ENCODE peak calls at places on chromosome 6, in five cellular contexts. R, Z, S, Y and X are unnamed samples.

GRCh38 chr6:16470502-16471221 is 232.3 kb downstream of the GMPR start:
- DNase-seq in R (no peak), Z (no peak), S (no peak), Y (peak), X (no peak)

GRCh38 chr6:84224251-84224650 is 3.2 kb downstream of the CEP162 start:
- DNase-seq in R (peak), Z (no peak), S (no peak), Y (no peak), X (no peak)

GRCh38 chr6:136586295-136586694 is 36.1 kb upstream of the MAP7 start:
- DNase-seq in R (peak), Z (no peak), S (no peak), Y (peak), X (no peak)

GRCh38 chr6:170067257-170067656 is 223.6 kb downstream of the DLL1 start:
- DNase-seq in R (no peak), Z (no peak), S (no peak), Y (no peak), X (no peak)

GRCh38 chr6:13383280-13384163 is 55.2 kb upstream of the TBC1D7 start:
- DNase-seq in R (peak), Z (no peak), S (no peak), Y (no peak), X (no peak)

GRCh38 chr6:1607557-1608221 is 2.0 kb upstream of the FOXC1 start:
- DNase-seq in R (no peak), Z (no peak), S (no peak), Y (no peak), X (peak)

GRCh38 chr6:99467509-99468106 is 42.5 kb upstream of the PNISR start:
- DNase-seq in R (peak), Z (peak), S (no peak), Y (no peak), X (peak)

GRCh38 chr6:158958504-158959386 is 41.3 kb downstream of the RSPH3 start:
- DNase-seq in R (no peak), Z (no peak), S (no peak), Y (no peak), X (no peak)

GRCh38 chr6:106727480-106728153 is 98.2 kb downstream of the QRSL1 start:
- DNase-seq in R (no peak), Z (no peak), S (no peak), Y (no peak), X (no peak)

GRCh38 chr6:108781419-108782110 is 66.7 kb upstream of the ARMC2 start:
- DNase-seq in R (peak), Z (no peak), S (no peak), Y (peak), X (peak)

GRCh38 chr6:83221886-83222479 is 28.8 kb downstream of the RWDD2A start:
- DNase-seq in R (peak), Z (no peak), S (no peak), Y (no peak), X (peak)

GRCh38 chr6:41713161-41713649 is 22.2 kb downstream of the TFEB start:
- DNase-seq in R (no peak), Z (peak), S (peak), Y (no peak), X (no peak)

GRCh38 chr6:126944512-126944911 is 174.0 kb upstream of the RSPO3 start:
- DNase-seq in R (no peak), Z (no peak), S (no peak), Y (no peak), X (no peak)

GRCh38 chr6:85419046-85419759 is 30.7 kb upstream of the NT5E start:
- DNase-seq in R (peak), Z (no peak), S (no peak), Y (no peak), X (no peak)

GRCh38 chr6:7628479-7628878 is 38.5 kb downstream of the SNRNP48 start:
- DNase-seq in R (peak), Z (no peak), S (no peak), Y (no peak), X (no peak)

GRCh38 chr6:106103728-106104109 is 17.6 kb downstream of the PRDM1 start:
- DNase-seq in R (no peak), Z (no peak), S (no peak), Y (no peak), X (no peak)

GRCh38 chr6:12170351-12171079 is 119.6 kb upstream of the EDN1 start:
- DNase-seq in R (peak), Z (no peak), S (no peak), Y (no peak), X (no peak)

GRCh38 chr6:150541587-150541986 is 58.1 kb upstream of the PLEKHG1 start:
- DNase-seq in R (no peak), Z (no peak), S (no peak), Y (no peak), X (no peak)

GRCh38 chr6:134739299-134740090 is 210.4 kb downstream of the ALDH8A1 start:
- DNase-seq in R (no peak), Z (no peak), S (no peak), Y (no peak), X (no peak)

GRCh38 chr6:7169296-7169721 is 61.5 kb downstream of the RREB1 start:
- DNase-seq in R (peak), Z (no peak), S (peak), Y (no peak), X (no peak)

GRCh38 chr6:54102239-54102638 is 9.0 kb upstream of the MLIP start:
- DNase-seq in R (no peak), Z (no peak), S (no peak), Y (no peak), X (no peak)

GRCh38 chr6:139378226-139378625 is 3.8 kb upstream of the CITED2 start:
- DNase-seq in R (no peak), Z (no peak), S (no peak), Y (no peak), X (no peak)

GRCh38 chr6:105400501-105400900 is 2.4 kb downstream of the PREP start:
- DNase-seq in R (no peak), Z (no peak), S (no peak), Y (no peak), X (peak)

GRCh38 chr6:105835373-105835772 is 250.8 kb upstream of the PRDM1 start:
- DNase-seq in R (peak), Z (no peak), S (no peak), Y (peak), X (peak)

GRCh38 chr6:159595173-159595572 is 97.9 kb downstream of the SOD2 start:
- DNase-seq in R (peak), Z (peak), S (no peak), Y (peak), X (no peak)

GRCh38 chr6:27414996-27415395 is 26.4 kb downstream of the ZNF391 start:
- DNase-seq in R (no peak), Z (no peak), S (no peak), Y (no peak), X (no peak)

GRCh38 chr6:119443993-119444641 is 94.6 kb upstream of the MAN1A1 start:
- DNase-seq in R (peak), Z (no peak), S (no peak), Y (peak), X (no peak)

GRCh38 chr6:50305660-50306059 is 255.9 kb upstream of the DEFB112 start:
- DNase-seq in R (no peak), Z (no peak), S (no peak), Y (peak), X (no peak)

GRCh38 chr6:144307880-144308279 is 22.7 kb downstream of the UTRN start:
- DNase-seq in R (no peak), Z (no peak), S (no peak), Y (no peak), X (peak)

GRCh38 chr6:164124986-164125385 is 710.5 kb downstream of the QKI start:
- DNase-seq in R (no peak), Z (no peak), S (no peak), Y (no peak), X (no peak)

GRCh38 chr6:137715589-137716045 is 151.4 kb upstream of the TNFAIP3 start:
- DNase-seq in R (peak), Z (no peak), S (no peak), Y (no peak), X (no peak)

GRCh38 chr6:46893648-46894047 is 28.1 kb downstream of the ADGRF5 start:
- DNase-seq in R (no peak), Z (no peak), S (no peak), Y (no peak), X (no peak)

GRCh38 chr6:170221753-170222400 is 69.0 kb downstream of the DLL1 start:
- DNase-seq in R (no peak), Z (no peak), S (no peak), Y (no peak), X (no peak)

GRCh38 chr6:10749734-10750133 is 2.1 kb downstream of the TMEM14B start:
- DNase-seq in R (no peak), Z (no peak), S (no peak), Y (no peak), X (no peak)
- H3K4me3 ChIP-seq in R (no peak), Z (no peak), S (no peak), Y (no peak), X (peak)

GRCh38 chr6:11009353-11009752 is 34.8 kb downstream of the ELOVL2 start:
- DNase-seq in R (peak), Z (no peak), S (no peak), Y (no peak), X (peak)

GRCh38 chr6:11013671-11014070 is 30.4 kb downstream of the ELOVL2 start:
- DNase-seq in R (no peak), Z (no peak), S (no peak), Y (no peak), X (peak)

GRCh38 chr6:11012976-11013375 is 31.1 kb downstream of the ELOVL2 start:
- DNase-seq in R (no peak), Z (no peak), S (no peak), Y (no peak), X (no peak)

GRCh38 chr6:11012295-11012754 is 31.8 kb downstream of the ELOVL2 start:
- DNase-seq in R (no peak), Z (no peak), S (no peak), Y (no peak), X (no peak)

GRCh38 chr6:11011787-11012234 is 32.3 kb downstream of the ELOVL2 start:
- DNase-seq in R (no peak), Z (peak), S (no peak), Y (no peak), X (peak)
- TF ChIP-seq CTCF in R (no peak), Z (no peak), S (no peak), Y (no peak), X (no peak)

GRCh38 chr6:25660512-25660911 is 8.5 kb downstream of the SCGN start:
- DNase-seq in R (peak), Z (peak), S (no peak), Y (peak), X (no peak)

GRCh38 chr6:25655746-25656145 is 3.7 kb downstream of the SCGN start:
- DNase-seq in R (no peak), Z (no peak), S (no peak), Y (no peak), X (no peak)

GRCh38 chr6:25665455-25665854 is 13.4 kb downstream of the SCGN start:
- DNase-seq in R (no peak), Z (no peak), S (no peak), Y (no peak), X (no peak)

GRCh38 chr6:25659633-25660368 is 7.8 kb downstream of the SCGN start:
- DNase-seq in R (no peak), Z (no peak), S (no peak), Y (no peak), X (no peak)

DNA sequence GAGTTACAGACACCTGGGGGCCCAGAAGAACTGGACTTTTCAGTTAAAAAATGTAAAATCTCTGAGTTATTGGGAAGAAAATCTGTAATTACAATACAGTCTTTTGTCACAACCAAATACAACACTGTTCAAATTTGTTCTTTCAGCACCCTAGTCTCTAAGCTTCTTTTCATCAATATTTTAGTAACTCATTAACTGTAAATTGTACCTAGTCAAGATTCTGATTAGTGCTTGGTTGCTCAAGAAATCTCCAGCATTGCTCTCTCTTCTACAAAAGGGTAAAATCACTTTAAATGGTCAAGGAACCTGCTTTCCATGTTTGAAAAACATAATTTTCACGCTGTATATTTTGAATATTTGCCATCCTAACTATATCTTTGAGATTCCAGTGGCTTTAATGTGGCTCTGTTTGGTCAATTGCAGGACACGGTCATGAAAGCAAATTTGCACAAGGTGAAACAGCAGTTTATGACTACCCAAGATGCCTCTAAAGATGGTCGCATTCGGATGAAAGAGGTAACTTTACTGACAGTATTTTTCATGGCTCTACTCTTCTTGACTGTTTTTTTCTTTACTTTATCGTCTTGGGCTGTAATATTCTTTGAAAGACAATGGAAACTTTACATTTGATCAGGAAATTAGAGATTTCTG is 9.2 kb downstream of the SCGN start:
- DNase-seq in R (no peak), Z (no peak), S (no peak), Y (no peak), X (no peak)
- H3K4me3 ChIP-seq in R (no peak), Z (no peak), S (no peak), Y (no peak), X (no peak)

GRCh38 chr6:149044394-149044965 is 273.0 kb upstream of the TAB2 start:
- DNase-seq in R (peak), Z (no peak), S (no peak), Y (no peak), X (no peak)
- TF ChIP-seq CTCF in R (no peak), Z (no peak), S (no peak), Y (no peak), X (no peak)

DNA sequence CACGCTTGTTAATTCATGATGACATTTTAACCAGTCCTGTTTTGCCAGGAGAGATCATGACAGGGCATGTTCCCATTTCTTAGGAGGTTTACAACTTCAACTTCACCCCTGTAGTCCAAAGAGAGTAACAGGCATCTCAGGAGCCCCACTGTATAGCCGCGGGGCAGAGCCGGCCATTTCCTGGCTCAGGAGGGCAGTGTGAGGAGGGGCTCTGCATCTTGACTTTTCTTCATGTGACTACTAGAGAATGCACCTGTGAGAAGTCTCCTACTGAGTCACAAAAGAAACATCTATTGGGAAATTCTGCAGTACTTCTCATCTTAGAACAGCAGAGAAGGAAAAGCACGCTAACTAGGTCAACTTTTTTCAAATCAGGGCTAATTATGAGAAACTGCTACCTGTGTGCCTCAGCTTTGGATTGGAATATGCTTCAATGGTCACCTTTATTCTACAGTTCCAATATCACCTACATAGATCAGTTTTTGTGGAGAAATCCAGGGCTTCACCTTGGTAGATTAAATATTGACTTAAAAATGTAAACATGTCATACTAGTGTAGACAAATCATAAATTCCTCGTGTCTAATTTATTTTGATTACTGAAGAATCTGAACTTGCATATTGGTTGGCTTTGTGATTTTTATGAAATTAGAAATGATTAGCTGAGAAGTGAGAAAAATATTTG is 28.6 kb upstream of the SIM1 start:
- DNase-seq in R (no peak), Z (no peak), S (no peak), Y (no peak), X (peak)
- H3K4me3 ChIP-seq in R (no peak), Z (no peak), S (no peak), Y (no peak), X (no peak)

GRCh38 chr6:52285174-52286068 is 879 bp upstream of the MCM3 start:
- DNase-seq in R (peak), Z (no peak), S (no peak), Y (no peak), X (peak)
- TF ChIP-seq CTCF in R (peak), Z (peak), S (no peak), Y (peak), X (no peak)

GRCh38 chr6:132443206-132443605 is 41.9 kb upstream of the MOXD1 start:
- DNase-seq in R (peak), Z (no peak), S (no peak), Y (no peak), X (no peak)

GRCh38 chr6:132446136-132446535 is 44.9 kb upstream of the MOXD1 start:
- DNase-seq in R (no peak), Z (no peak), S (no peak), Y (no peak), X (no peak)

GRCh38 chr6:132446842-132447241 is 45.6 kb upstream of the MOXD1 start:
- DNase-seq in R (no peak), Z (no peak), S (no peak), Y (no peak), X (no peak)

DNA sequence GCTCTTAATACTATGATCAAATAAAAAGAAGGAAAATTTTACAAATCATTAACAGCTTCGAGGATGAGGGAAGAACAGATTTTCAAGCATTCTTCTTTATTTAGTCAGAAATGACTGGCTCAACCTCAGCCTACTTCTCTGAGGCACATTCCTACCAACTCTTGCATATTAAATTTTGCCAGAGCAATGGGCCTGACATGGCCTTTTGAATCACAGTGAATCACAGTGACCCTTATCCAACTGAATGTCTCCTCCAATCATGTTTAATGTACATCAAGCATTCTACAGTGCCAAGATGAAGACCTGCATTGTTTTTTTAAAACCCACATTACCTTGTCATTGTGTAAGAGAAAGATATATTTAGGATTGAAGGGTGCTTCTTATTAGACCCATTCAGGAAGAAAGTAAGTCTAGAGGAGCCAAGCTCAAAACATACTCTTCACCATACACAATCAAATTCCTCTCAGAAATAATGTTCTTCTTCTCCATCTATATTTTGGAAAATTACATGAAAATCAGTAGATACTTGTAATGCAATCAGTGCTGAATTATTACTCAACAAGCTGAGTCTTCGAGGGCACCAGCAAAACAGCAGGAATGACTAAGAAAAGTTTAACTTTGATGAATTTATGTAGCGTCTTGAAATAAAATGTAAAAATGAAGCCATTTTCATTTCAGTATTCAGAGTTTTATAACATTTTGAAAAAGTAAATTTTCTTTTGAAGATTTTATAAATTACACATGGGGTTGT is 44.1 kb upstream of the MOXD1 start:
- DNase-seq in R (peak), Z (peak), S (no peak), Y (peak), X (peak)
- H3K4me3 ChIP-seq in R (no peak), Z (no peak), S (no peak), Y (no peak), X (no peak)

GRCh38 chr6:132126150-132126549 is 175.0 kb upstream of the CCN2 start:
- DNase-seq in R (no peak), Z (no peak), S (no peak), Y (no peak), X (peak)
- TF ChIP-seq CTCF in R (no peak), Z (no peak), S (no peak), Y (peak), X (peak)

DNA sequence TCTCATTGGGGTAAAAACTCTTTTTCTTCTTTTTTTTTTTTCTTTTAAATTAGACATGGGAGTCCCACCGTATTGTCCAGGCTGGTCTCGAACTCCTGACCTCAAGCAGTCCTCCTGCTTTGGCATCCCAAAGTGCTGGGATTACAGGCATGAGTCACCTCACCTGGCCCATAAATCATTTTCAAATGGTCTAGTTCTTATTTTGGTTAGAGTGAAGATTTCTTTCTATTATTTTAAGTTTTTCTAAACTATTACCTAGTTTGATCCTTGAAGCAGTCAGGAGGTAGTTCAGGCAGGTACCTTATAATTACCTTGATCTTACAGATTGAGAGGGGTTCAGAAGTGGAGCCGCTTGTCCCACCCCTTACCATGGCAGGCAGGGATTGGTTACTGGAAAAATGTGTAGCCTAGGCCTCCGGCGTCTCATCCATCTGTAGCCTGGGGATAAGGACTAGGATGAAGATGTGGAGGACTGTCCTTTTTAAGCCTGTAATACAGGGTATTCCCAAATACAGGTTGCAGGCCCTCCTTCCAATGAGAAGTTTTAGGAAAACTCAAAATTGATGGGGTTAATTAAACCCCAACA is 2.7 kb downstream of the HMGA1 start:
- DNase-seq in R (no peak), Z (no peak), S (no peak), Y (no peak), X (no peak)
- H3K4me3 ChIP-seq in R (no peak), Z (peak), S (no peak), Y (peak), X (peak)